ENCODE peak calls at places on chromosomes 5 and 9, in seven cellular contexts. One of them, this sample, is unnamed.

GRCh38 chr5:152188219-152188618 is 216.9 kb downstream of the NMUR2 start:
- DNase-seq in HepG2: no peak
- DNase-seq in GM12878: no peak
- DNase-seq in H1: no peak
- DNase-seq in HCT116: no peak
- DNase-seq in K562: no peak
- DNase-seq in SK-N-SH: no peak
- DNase-seq in this sample: no peak

GRCh38 chr9:104093162-104093561 is 947 bp upstream of the SMC2 start:
- DNase-seq in SK-N-SH: peak
- DNase-seq in HepG2: no peak
- DNase-seq in K562: no peak
- DNase-seq in H1: no peak
- DNase-seq in GM12878: no peak
- DNase-seq in HCT116: no peak
- DNase-seq in this sample: no peak

GRCh38 chr5:133907075-133907474 is 61.4 kb downstream of the C5orf15 start:
- DNase-seq in HCT116: no peak
- DNase-seq in K562: no peak
- DNase-seq in GM12878: no peak
- DNase-seq in H1: no peak
- DNase-seq in HepG2: no peak
- DNase-seq in SK-N-SH: peak
- DNase-seq in this sample: no peak

GRCh38 chr9:19994296-19994695 is 205.5 kb upstream of the SLC24A2 start:
- DNase-seq in K562: no peak
- DNase-seq in HepG2: no peak
- DNase-seq in HCT116: no peak
- DNase-seq in GM12878: no peak
- DNase-seq in SK-N-SH: no peak
- DNase-seq in H1: no peak
- DNase-seq in this sample: no peak

GRCh38 chr5:66596791-66597757 is 881 bp downstream of the MAST4 start:
- DNase-seq in HCT116: no peak
- DNase-seq in HepG2: no peak
- DNase-seq in K562: no peak
- DNase-seq in GM12878: no peak
- DNase-seq in SK-N-SH: peak
- DNase-seq in H1: no peak
- DNase-seq in this sample: peak

GRCh38 chr9:81565609-81566008 is 123.7 kb downstream of the TLE1 start:
- DNase-seq in K562: no peak
- DNase-seq in HCT116: no peak
- DNase-seq in GM12878: no peak
- DNase-seq in HepG2: no peak
- DNase-seq in H1: no peak
- DNase-seq in SK-N-SH: no peak
- DNase-seq in this sample: no peak

GRCh38 chr9:87085073-87085472 is 137.8 kb upstream of the GAS1 start:
- DNase-seq in HCT116: no peak
- DNase-seq in HepG2: no peak
- DNase-seq in SK-N-SH: no peak
- DNase-seq in H1: no peak
- DNase-seq in GM12878: no peak
- DNase-seq in K562: no peak
- DNase-seq in this sample: no peak

GRCh38 chr5:109956884-109957283 is 267.2 kb downstream of the MAN2A1 start:
- DNase-seq in SK-N-SH: peak
- DNase-seq in HepG2: no peak
- DNase-seq in H1: no peak
- DNase-seq in HCT116: no peak
- DNase-seq in GM12878: no peak
- DNase-seq in K562: no peak
- DNase-seq in this sample: no peak

GRCh38 chr5:74063821-74064598 is 438.0 kb downstream of the ARHGEF28 start:
- DNase-seq in K562: no peak
- DNase-seq in H1: no peak
- DNase-seq in HCT116: no peak
- DNase-seq in HepG2: peak
- DNase-seq in SK-N-SH: no peak
- DNase-seq in GM12878: no peak
- DNase-seq in this sample: no peak

GRCh38 chr5:83744851-83745250 is 24.2 kb upstream of the HAPLN1 start:
- DNase-seq in HepG2: no peak
- DNase-seq in SK-N-SH: no peak
- DNase-seq in GM12878: no peak
- DNase-seq in K562: no peak
- DNase-seq in HCT116: no peak
- DNase-seq in H1: no peak
- DNase-seq in this sample: no peak

GRCh38 chr9:79555474-79555873 is 16.3 kb upstream of the TLE4 start:
- DNase-seq in HepG2: no peak
- DNase-seq in GM12878: no peak
- DNase-seq in K562: no peak
- DNase-seq in SK-N-SH: no peak
- DNase-seq in H1: no peak
- DNase-seq in HCT116: no peak
- DNase-seq in this sample: no peak

GRCh38 chr9:126326228-126327015 is at the start of gene MVB12B:
- DNase-seq in SK-N-SH: peak
- DNase-seq in H1: no peak
- DNase-seq in GM12878: no peak
- DNase-seq in HepG2: no peak
- DNase-seq in HCT116: no peak
- DNase-seq in K562: peak
- DNase-seq in this sample: peak

GRCh38 chr9:89036862-89037261 is 45.6 kb downstream of the S1PR3 start:
- DNase-seq in H1: no peak
- DNase-seq in K562: no peak
- DNase-seq in SK-N-SH: no peak
- DNase-seq in HCT116: no peak
- DNase-seq in HepG2: no peak
- DNase-seq in GM12878: no peak
- DNase-seq in this sample: no peak

GRCh38 chr5:73789851-73790281 is 163.9 kb downstream of the ARHGEF28 start:
- DNase-seq in HepG2: no peak
- DNase-seq in SK-N-SH: no peak
- DNase-seq in H1: no peak
- DNase-seq in K562: no peak
- DNase-seq in HCT116: no peak
- DNase-seq in GM12878: peak
- DNase-seq in this sample: no peak

GRCh38 chr5:14628346-14628745 is 36.2 kb upstream of the OTULIN start:
- DNase-seq in HepG2: peak
- DNase-seq in K562: peak
- DNase-seq in H1: no peak
- DNase-seq in GM12878: no peak
- DNase-seq in SK-N-SH: no peak
- DNase-seq in HCT116: no peak
- DNase-seq in this sample: peak

GRCh38 chr5:173954671-173955605 is 34.0 kb upstream of the C5orf47 start:
- DNase-seq in HepG2: no peak
- DNase-seq in H1: no peak
- DNase-seq in SK-N-SH: no peak
- DNase-seq in GM12878: no peak
- DNase-seq in K562: no peak
- DNase-seq in HCT116: no peak
- DNase-seq in this sample: no peak

GRCh38 chr5:581266-581665 is 30.9 kb upstream of the CEP72 start:
- DNase-seq in HCT116: no peak
- DNase-seq in GM12878: no peak
- DNase-seq in H1: no peak
- DNase-seq in K562: no peak
- DNase-seq in SK-N-SH: no peak
- DNase-seq in HepG2: no peak
- DNase-seq in this sample: no peak

GRCh38 chr5:126178521-126178920 is 244.7 kb upstream of the GRAMD2B start:
- DNase-seq in HepG2: no peak
- DNase-seq in K562: no peak
- DNase-seq in HCT116: no peak
- DNase-seq in H1: no peak
- DNase-seq in SK-N-SH: no peak
- DNase-seq in GM12878: no peak
- DNase-seq in this sample: no peak

GRCh38 chr5:60604771-60605170 is 95.2 kb downstream of the DEPDC1B start:
- DNase-seq in HepG2: no peak
- DNase-seq in SK-N-SH: no peak
- DNase-seq in K562: no peak
- DNase-seq in HCT116: no peak
- DNase-seq in H1: no peak
- DNase-seq in GM12878: no peak
- DNase-seq in this sample: no peak

GRCh38 chr9:124309665-124310064 is 51.9 kb downstream of the NEK6 start:
- DNase-seq in SK-N-SH: no peak
- DNase-seq in K562: no peak
- DNase-seq in HepG2: peak
- DNase-seq in GM12878: no peak
- DNase-seq in HCT116: peak
- DNase-seq in H1: peak
- DNase-seq in this sample: no peak

GRCh38 chr5:149030838-149031397 is 31.9 kb downstream of the SH3TC2 start:
- DNase-seq in HepG2: no peak
- DNase-seq in GM12878: no peak
- DNase-seq in SK-N-SH: no peak
- DNase-seq in HCT116: no peak
- DNase-seq in K562: no peak
- DNase-seq in H1: no peak
- DNase-seq in this sample: no peak

DNA sequence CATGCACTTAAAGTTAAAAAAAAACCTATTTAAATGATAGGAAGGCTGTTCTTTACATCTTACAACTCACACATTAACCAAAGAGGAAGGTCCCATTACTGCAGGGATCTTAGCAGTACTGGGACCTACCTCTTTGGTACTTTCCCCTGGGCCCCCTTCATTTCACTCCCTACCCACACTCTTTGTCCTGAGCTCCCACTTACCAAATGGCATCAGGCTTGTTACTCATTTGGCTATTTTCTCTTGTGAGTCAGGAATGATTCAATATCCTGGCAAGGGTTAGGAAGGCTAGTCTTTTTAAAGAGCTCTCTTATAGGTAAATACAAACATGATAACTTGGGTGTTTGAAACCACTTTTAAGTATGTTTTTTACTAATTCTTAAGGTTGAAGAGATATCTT is 117.4 kb upstream of the ELL2 start:
- DNase-seq in SK-N-SH: no peak
- DNase-seq in HCT116: peak
- DNase-seq in GM12878: no peak
- DNase-seq in HepG2: peak
- DNase-seq in K562: no peak
- DNase-seq in H1: no peak
- DNase-seq in this sample: no peak
- TF ChIP-seq JUND in SK-N-SH: peak
- TF ChIP-seq JUND in HCT116: peak
- TF ChIP-seq JUND in GM12878: no peak
- TF ChIP-seq JUND in HepG2: no peak
- TF ChIP-seq JUND in K562: no peak
- TF ChIP-seq JUND in H1: no peak
- TF ChIP-seq JUND in this sample: no peak

GRCh38 chr5:150271296-150271692 is 18.3 kb downstream of the CAMK2A start:
- DNase-seq in HepG2: no peak
- DNase-seq in HCT116: no peak
- DNase-seq in H1: no peak
- DNase-seq in SK-N-SH: no peak
- DNase-seq in GM12878: no peak
- DNase-seq in K562: no peak
- DNase-seq in this sample: no peak
- TF ChIP-seq JUND in HepG2: no peak
- TF ChIP-seq JUND in HCT116: no peak
- TF ChIP-seq JUND in H1: no peak
- TF ChIP-seq JUND in SK-N-SH: no peak
- TF ChIP-seq JUND in GM12878: no peak
- TF ChIP-seq JUND in K562: no peak
- TF ChIP-seq JUND in this sample: no peak

DNA sequence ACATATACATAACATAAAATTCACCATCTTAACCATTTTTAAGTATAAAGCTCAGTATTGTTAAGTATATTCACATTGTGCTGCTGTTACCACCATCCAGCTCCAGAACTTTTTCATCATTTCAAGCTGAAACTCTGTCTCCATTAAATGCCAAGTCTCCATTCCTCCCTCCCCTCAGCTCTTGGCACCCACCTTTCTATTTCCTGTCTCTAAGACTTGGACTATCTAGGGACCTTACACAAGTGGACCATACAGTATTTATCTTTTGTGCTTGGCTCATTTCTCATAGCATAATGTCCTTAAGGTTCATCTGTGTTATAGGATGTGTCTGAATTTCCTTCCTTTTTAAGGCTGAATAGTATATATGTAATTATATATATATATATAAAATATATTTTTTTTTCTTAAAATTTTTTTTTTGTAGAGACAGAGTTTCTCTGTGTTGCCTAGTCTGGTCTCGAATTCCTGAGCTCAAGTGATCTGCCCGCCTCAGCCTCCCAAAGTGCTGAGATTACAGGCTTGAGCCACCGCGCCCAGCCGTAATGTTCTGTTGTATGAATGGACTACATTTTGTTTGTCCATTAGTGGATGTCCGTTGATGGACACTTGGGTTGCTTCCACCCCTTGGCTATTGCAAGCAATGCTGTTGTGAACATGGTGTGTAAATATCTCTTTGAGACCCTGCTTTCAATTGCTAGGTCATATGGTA is 72.3 kb downstream of the EHMT1 start:
- DNase-seq in HepG2: no peak
- DNase-seq in HCT116: no peak
- DNase-seq in H1: no peak
- DNase-seq in SK-N-SH: no peak
- DNase-seq in GM12878: no peak
- DNase-seq in K562: no peak
- DNase-seq in this sample: no peak
- TF ChIP-seq JUND in HepG2: no peak
- TF ChIP-seq JUND in HCT116: no peak
- TF ChIP-seq JUND in H1: no peak
- TF ChIP-seq JUND in SK-N-SH: no peak
- TF ChIP-seq JUND in GM12878: no peak
- TF ChIP-seq JUND in K562: no peak
- TF ChIP-seq JUND in this sample: no peak

GRCh38 chr5:78553991-78554390 is 94.6 kb downstream of the LHFPL2 start:
- DNase-seq in GM12878: no peak
- DNase-seq in HCT116: no peak
- DNase-seq in SK-N-SH: no peak
- DNase-seq in HepG2: no peak
- DNase-seq in H1: no peak
- DNase-seq in K562: no peak
- DNase-seq in this sample: no peak
- TF ChIP-seq JUND in GM12878: no peak
- TF ChIP-seq JUND in HCT116: no peak
- TF ChIP-seq JUND in SK-N-SH: no peak
- TF ChIP-seq JUND in HepG2: no peak
- TF ChIP-seq JUND in H1: no peak
- TF ChIP-seq JUND in K562: no peak
- TF ChIP-seq JUND in this sample: no peak

DNA sequence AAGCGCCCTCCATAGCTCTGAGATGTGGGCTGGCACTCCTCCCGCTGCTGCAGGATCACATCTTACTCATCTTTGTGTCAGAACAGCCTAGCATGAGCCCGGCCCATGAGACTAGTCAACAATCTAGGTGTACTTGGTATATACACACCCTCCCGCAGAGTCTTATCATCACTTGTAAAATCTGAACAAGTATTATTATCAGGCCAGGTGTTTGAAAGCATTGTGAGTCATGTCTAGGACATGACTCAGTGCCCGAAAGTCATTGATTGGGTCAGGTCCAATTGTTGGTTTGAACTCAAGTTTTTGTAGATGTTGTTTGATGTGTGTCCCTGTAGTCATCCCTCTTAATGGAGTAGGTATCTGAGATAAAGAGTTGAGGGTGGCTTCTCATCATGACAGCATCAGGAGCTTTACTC is 108.7 kb downstream of the CFAP90 start:
- DNase-seq in K562: no peak
- DNase-seq in SK-N-SH: no peak
- DNase-seq in H1: no peak
- DNase-seq in HepG2: no peak
- DNase-seq in GM12878: no peak
- DNase-seq in HCT116: peak
- DNase-seq in this sample: no peak
- TF ChIP-seq JUND in K562: no peak
- TF ChIP-seq JUND in SK-N-SH: no peak
- TF ChIP-seq JUND in H1: no peak
- TF ChIP-seq JUND in HepG2: no peak
- TF ChIP-seq JUND in GM12878: no peak
- TF ChIP-seq JUND in HCT116: no peak
- TF ChIP-seq JUND in this sample: no peak

This sample was measured in T47D.